ENCODE peak calls at places on chromosomes 4 and X, in seven cellular contexts. N is GM23338, Q is adipocyte, X is body of pancreas, R is ovary, Y is lung, I is GM23248. H is an unnamed sample. For H3K27me3 and H3K36me3, the result is how much of the 10 kb centered on the place peaks cover.

GRCh38 chr4:174286870-174287269 is 3.2 kb downstream of the CEP44 start:
- DNase-seq in I (no peak), N (no peak), X (no peak), Y (no peak), Q (no peak), R (no peak), H (no peak)

GRCh38 chrX:41621236-41621651 is 67.5 kb upstream of the GPR34 start:
- DNase-seq in Y (no peak), I (peak), R (no peak), N (peak), X (no peak), Q (no peak), H (peak)

GRCh38 chr4:97073194-97073593 is 1070.1 kb downstream of the STPG2 start:
- DNase-seq in X (no peak), N (no peak), I (no peak), Y (no peak), Q (no peak), R (no peak), H (no peak)

GRCh38 chrX:123188081-123188480 is 4.0 kb downstream of the GRIA3 start:
- DNase-seq in Q (peak), R (no peak), Y (no peak), I (peak), X (no peak), N (no peak), H (no peak)

GRCh38 chr4:1806223-1806564 is 13.1 kb downstream of the FGFR3 start:
- DNase-seq in N (no peak), Q (no peak), R (no peak), Y (no peak), X (no peak), I (no peak), H (no peak)

GRCh38 chr4:126777649-126778048 is 855.1 kb upstream of the INTU start:
- DNase-seq in Q (peak), I (peak), X (no peak), R (no peak), N (no peak), Y (no peak), H (no peak)

GRCh38 chr4:19580090-19580489 is 671.6 kb upstream of the SLIT2 start:
- DNase-seq in N (no peak), X (no peak), R (no peak), Y (no peak), Q (peak), I (peak), H (no peak)

GRCh38 chr4:107740950-107741701 is 21.1 kb upstream of the PAPSS1 start:
- DNase-seq in Q (peak), R (peak), I (peak), Y (no peak), N (no peak), X (peak), H (no peak)

GRCh38 chr4:876780-877179 is 50.9 kb upstream of the CPLX1 start:
- DNase-seq in I (peak), X (no peak), N (peak), Y (no peak), R (no peak), Q (no peak), H (peak)

GRCh38 chrX:154791951-154792350 is 13.3 kb downstream of the MPP1 start:
- DNase-seq in R (no peak), X (no peak), Y (no peak), Q (no peak), N (no peak), I (no peak), H (no peak)

GRCh38 chrX:53324803-53325202 is 43.4 kb upstream of the IQSEC2 start:
- DNase-seq in Q (no peak), R (no peak), N (no peak), I (no peak), X (no peak), Y (no peak), H (no peak)

GRCh38 chrX:53333853-53334252 is 52.5 kb upstream of the IQSEC2 start:
- DNase-seq in Q (no peak), N (no peak), X (no peak), I (no peak), Y (no peak), R (no peak), H (no peak)

GRCh38 chrX:53332204-53332603 is 50.8 kb upstream of the IQSEC2 start:
- DNase-seq in Y (no peak), Q (no peak), R (no peak), X (no peak), N (no peak), I (no peak), H (no peak)

DNA sequence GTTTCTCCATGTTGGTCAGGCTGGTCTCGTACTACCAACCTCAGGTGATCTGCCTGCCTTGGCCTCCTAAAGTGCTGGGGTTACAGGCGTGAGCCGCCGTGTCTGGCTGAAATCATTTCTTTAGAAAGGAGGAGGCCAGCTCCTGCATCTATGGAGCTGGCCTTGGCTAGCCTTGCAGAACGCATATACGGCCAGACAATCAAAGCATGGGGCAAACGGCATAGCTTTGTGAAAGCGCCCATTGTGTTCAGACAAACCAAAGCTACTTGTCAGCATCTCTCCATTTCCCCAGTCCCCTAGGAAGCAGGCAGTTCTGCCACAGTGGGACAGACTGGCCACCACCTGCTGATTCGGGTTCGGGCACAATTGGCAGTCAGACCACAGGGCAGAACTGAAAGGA is 48.9 kb upstream of the IQSEC2 start:
- DNase-seq in Y (no peak), Q (no peak), I (no peak), N (no peak), X (no peak), R (no peak), H (no peak)
- H3K27me3 ChIP-seq in Y (under half), Q (half or more), I (under half), N (under half), X (under half), R (under half), H (under half)

GRCh38 chr4:6618386-6619115 is 21.9 kb upstream of the MRFAP1 start:
- DNase-seq in X (no peak), R (no peak), I (no peak), Q (no peak), N (no peak), Y (no peak), H (peak)
- H3K36me3 ChIP-seq in X (under half), R (under half), I (under half), Q (under half), N (under half), Y (under half), H (under half)

GRCh38 chrX:135497736-135498135 is 22.7 kb upstream of the INTS6L start:
- DNase-seq in I (no peak), R (no peak), X (no peak), Q (no peak), N (no peak), Y (no peak), H (no peak)

GRCh38 chrX:135494453-135494852 is 26.0 kb upstream of the INTS6L start:
- DNase-seq in Y (no peak), N (no peak), X (no peak), Q (no peak), I (no peak), R (no peak), H (no peak)

DNA sequence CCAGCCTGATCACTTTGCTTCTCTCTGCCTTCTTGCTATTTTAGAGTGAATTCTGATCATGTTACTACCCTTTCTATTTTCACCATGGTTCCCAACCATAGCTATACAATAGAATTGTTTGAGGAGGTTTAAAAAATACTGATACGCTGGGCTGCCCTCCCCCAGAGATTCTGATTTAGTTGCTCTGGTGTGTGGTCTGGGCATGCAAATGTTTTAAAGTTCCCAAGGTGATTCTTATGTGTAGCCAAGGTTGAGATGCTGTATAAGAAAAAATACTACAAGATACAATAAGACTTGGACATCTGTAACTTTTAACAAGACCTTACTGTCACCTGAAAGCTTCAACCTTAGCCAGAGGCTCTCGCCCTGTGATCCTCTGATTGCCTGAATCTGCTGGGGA is 22.2 kb upstream of the INTS6L start:
- DNase-seq in Q (no peak), N (no peak), I (no peak), R (no peak), Y (no peak), X (no peak), H (no peak)
- H3K27me3 ChIP-seq in Q (under half), N (under half), I (under half), R (under half), Y (under half), X (under half), H (under half)

GRCh38 chr4:4269856-4270255 is 20.1 kb downstream of the LYAR start:
- DNase-seq in R (no peak), Y (peak), N (no peak), Q (no peak), I (no peak), X (no peak), H (no peak)

GRCh38 chr4:4269326-4269725 is 20.6 kb downstream of the LYAR start:
- DNase-seq in Y (no peak), R (no peak), N (no peak), I (no peak), Q (no peak), X (no peak), H (no peak)

GRCh38 chr4:4267981-4268380 is 20.0 kb upstream of the TMEM128 start:
- DNase-seq in N (no peak), X (no peak), R (no peak), I (no peak), Q (no peak), Y (no peak), H (no peak)

GRCh38 chr4:4270529-4270928 is 19.4 kb downstream of the LYAR start:
- DNase-seq in N (no peak), I (peak), R (no peak), Q (no peak), X (no peak), Y (no peak), H (no peak)

GRCh38 chr4:4268753-4269152 is 20.7 kb upstream of the TMEM128 start:
- DNase-seq in X (no peak), Y (no peak), I (no peak), Q (no peak), N (no peak), R (no peak), H (no peak)
- H3K36me3 ChIP-seq in X (under half), Y (under half), I (under half), Q (half or more), N (under half), R (under half), H (under half)

GRCh38 chr4:84481077-84481878 is 17.8 kb downstream of the NKX6-1 start:
- DNase-seq in X (no peak), Y (no peak), N (peak), R (no peak), I (no peak), Q (no peak), H (peak)
- H3K27me3 ChIP-seq in X (under half), Y (under half), N (half or more), R (under half), I (half or more), Q (half or more), H (half or more)

GRCh38 chr4:8578717-8579116 is 1.5 kb upstream of the GPR78 start:
- DNase-seq in N (no peak), I (no peak), Y (no peak), R (peak), Q (no peak), X (no peak), H (peak)
- H3K36me3 ChIP-seq in N (under half), I (under half), Y (under half), R (under half), Q (under half), X (under half), H (under half)

H was measured in H7.